ENCODE peak calls at places on chromosomes 12 and 14, in five cellular contexts. P is tibial artery; Z is cardiac muscle cell; I is CD8-positive, alpha-beta T cell; L is A549. A is an unnamed sample.

GRCh38 chr12:120846721-120847120 is 57.4 kb downstream of the SPPL3 start:
- DNase-seq in Z (no peak), L (no peak), P (no peak), I (no peak), A (no peak)

GRCh38 chr12:93841671-93842070 is 164.5 kb downstream of the CRADD start:
- DNase-seq in P (no peak), I (no peak), Z (no peak), L (no peak), A (no peak)

GRCh38 chr12:122072031-122072970 is 6.3 kb upstream of the MLXIP start:
- DNase-seq in I (no peak), L (peak), Z (peak), P (peak), A (no peak)

GRCh38 chr14:92914087-92914656 is 8.8 kb upstream of the CHGA start:
- DNase-seq in P (no peak), L (no peak), Z (peak), I (peak), A (peak)

GRCh38 chr12:69933115-69933552 is 108.1 kb downstream of the MYRFL start:
- DNase-seq in Z (peak), P (no peak), L (no peak), I (no peak), A (no peak)

GRCh38 chr12:115609356-115609755 is 668.1 kb downstream of the MED13L start:
- DNase-seq in I (no peak), L (no peak), P (no peak), Z (no peak), A (no peak)

GRCh38 chr14:35353409-35354172 is 51.0 kb downstream of the NFKBIA start:
- DNase-seq in I (no peak), P (no peak), L (no peak), Z (no peak), A (no peak)

GRCh38 chr14:52575858-52576257 is 23.2 kb downstream of the GPR137C start:
- DNase-seq in P (no peak), Z (no peak), L (no peak), I (no peak), A (no peak)

GRCh38 chr12:101229841-101230241 is 19.8 kb upstream of the SLC5A8 start:
- DNase-seq in L (no peak), I (no peak), P (no peak), Z (no peak), A (no peak)

GRCh38 chr12:7948585-7949264 is 12.7 kb upstream of the SLC2A3 start:
- DNase-seq in L (no peak), Z (no peak), P (no peak), I (no peak), A (no peak)

GRCh38 chr12:5487971-5488955 is 56.4 kb downstream of the NTF3 start:
- DNase-seq in Z (no peak), L (no peak), P (no peak), I (no peak), A (no peak)

GRCh38 chr14:91315844-91316267 is 71.4 kb upstream of the GPR68 start:
- DNase-seq in I (peak), P (no peak), L (no peak), Z (no peak), A (peak)

GRCh38 chr14:61477845-61478438 is 156.6 kb downstream of the PRKCH start:
- DNase-seq in Z (no peak), L (no peak), I (no peak), P (peak), A (no peak)

GRCh38 chr12:64884164-64884542 is 59.7 kb downstream of the TBC1D30 start:
- DNase-seq in I (no peak), Z (no peak), L (no peak), P (no peak), A (no peak)

GRCh38 chr12:45010051-45010450 is 40.8 kb downstream of the DBX2 start:
- DNase-seq in P (no peak), L (no peak), I (no peak), Z (no peak), A (no peak)

GRCh38 chr12:121278450-121279375 is 17.8 kb downstream of the CAMKK2 start:
- DNase-seq in L (no peak), Z (no peak), I (no peak), P (no peak), A (no peak)

GRCh38 chr14:20048202-20048601 is 11.6 kb upstream of the OR4L1 start:
- DNase-seq in I (no peak), L (no peak), Z (no peak), P (no peak), A (no peak)

GRCh38 chr14:65267856-65268255 is 144.7 kb upstream of the FUT8 start:
- DNase-seq in P (no peak), L (no peak), Z (no peak), I (no peak), A (no peak)

GRCh38 chr12:20350495-20350894 is 17.8 kb upstream of the PDE3A start:
- DNase-seq in P (no peak), I (no peak), L (no peak), Z (no peak), A (no peak)

GRCh38 chr12:68336754-68337343 is 4.7 kb upstream of the MDM1 start:
- DNase-seq in Z (no peak), I (no peak), L (no peak), P (no peak), A (no peak)

GRCh38 chr14:49485290-49485689 is 100.9 kb downstream of the RPS29 start:
- DNase-seq in L (no peak), I (no peak), Z (no peak), P (no peak), A (no peak)

GRCh38 chr14:96603350-96604255 is 101.4 kb downstream of the PAPOLA start:
- DNase-seq in P (no peak), I (no peak), L (no peak), Z (no peak), A (no peak)

GRCh38 chr14:73755434-73756014 is 41.3 kb upstream of the PNMA1 start:
- DNase-seq in P (no peak), Z (no peak), I (no peak), L (no peak), A (peak)

GRCh38 chr14:79571361-79571760 is 639.9 kb downstream of the DIO2 start:
- DNase-seq in I (no peak), L (no peak), P (no peak), Z (peak), A (no peak)

GRCh38 chr14:50676814-50677516 is 8.9 kb upstream of the SAV1 start:
- DNase-seq in L (no peak), P (no peak), Z (no peak), I (no peak), A (no peak)

GRCh38 chr14:90489306-90489705 is 92.5 kb downstream of the CALM1 start:
- DNase-seq in P (peak), Z (no peak), L (no peak), I (no peak), A (no peak)

GRCh38 chr14:61527325-61528100 is 167.8 kb upstream of the HIF1A start:
- DNase-seq in Z (no peak), L (peak), P (no peak), I (no peak), A (no peak)

GRCh38 chr14:32702571-32702970 is 236.1 kb upstream of the NPAS3 start:
- DNase-seq in I (no peak), Z (peak), P (peak), L (no peak), A (no peak)

GRCh38 chr14:51653096-51653814 is 1.5 kb downstream of the FRMD6 start:
- DNase-seq in I (no peak), L (peak), P (no peak), Z (peak), A (no peak)

DNA sequence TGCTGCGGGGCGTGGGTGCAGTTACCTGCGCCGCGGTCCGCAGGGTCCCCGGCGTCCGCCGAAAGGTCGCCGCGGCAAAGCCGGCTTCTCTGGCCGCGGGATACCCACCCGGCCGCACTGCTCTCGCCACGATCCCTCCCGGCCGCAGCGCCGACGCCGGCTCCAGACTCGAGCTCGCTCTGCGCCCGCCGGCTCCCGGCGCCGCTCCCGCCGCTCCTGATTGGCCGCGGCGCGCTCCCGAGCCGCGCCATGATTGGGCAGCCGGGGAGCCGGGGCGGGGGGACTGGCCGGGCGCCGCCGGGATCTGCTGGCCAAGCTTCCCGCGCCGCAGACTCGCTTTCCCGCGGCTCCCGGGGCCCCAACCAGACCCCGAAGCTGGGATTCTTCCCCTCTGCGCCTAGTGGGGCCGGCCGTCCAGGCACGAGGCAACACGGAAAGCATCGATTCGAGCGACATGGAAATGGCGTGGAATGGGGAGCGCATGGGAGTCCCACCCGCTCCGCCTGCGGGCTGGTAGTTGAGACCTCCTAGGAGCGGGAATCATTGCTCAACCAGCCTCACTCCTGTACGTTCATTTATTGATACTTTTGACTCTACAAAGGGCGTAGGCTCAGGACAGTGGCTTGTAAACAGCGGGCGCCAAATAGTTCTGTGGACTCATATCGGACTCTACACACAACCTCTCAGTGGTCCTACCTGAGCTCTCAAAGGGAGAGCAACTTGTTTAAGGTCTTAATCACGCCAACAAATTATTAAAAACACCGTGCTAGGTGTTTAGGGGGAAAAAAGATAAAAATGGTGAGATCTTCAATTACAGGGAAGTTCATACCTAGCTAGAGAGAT is 36.4 kb upstream of the STON2 start:
- DNase-seq in L (peak), I (peak), Z (peak), P (peak), A (peak)
- H3K4me3 ChIP-seq in L (peak), I (peak), Z (peak), P (peak), A (peak)

GRCh38 chr12:76156314-76156713 is 71.8 kb upstream of the NAP1L1 start:
- DNase-seq in Z (no peak), I (no peak), L (no peak), P (no peak), A (no peak)

GRCh38 chr12:76153616-76154015 is 69.1 kb upstream of the NAP1L1 start:
- DNase-seq in I (no peak), P (no peak), L (no peak), Z (no peak), A (no peak)

GRCh38 chr12:76155157-76155556 is 70.7 kb upstream of the NAP1L1 start:
- DNase-seq in P (no peak), Z (no peak), L (no peak), I (no peak), A (no peak)

DNA sequence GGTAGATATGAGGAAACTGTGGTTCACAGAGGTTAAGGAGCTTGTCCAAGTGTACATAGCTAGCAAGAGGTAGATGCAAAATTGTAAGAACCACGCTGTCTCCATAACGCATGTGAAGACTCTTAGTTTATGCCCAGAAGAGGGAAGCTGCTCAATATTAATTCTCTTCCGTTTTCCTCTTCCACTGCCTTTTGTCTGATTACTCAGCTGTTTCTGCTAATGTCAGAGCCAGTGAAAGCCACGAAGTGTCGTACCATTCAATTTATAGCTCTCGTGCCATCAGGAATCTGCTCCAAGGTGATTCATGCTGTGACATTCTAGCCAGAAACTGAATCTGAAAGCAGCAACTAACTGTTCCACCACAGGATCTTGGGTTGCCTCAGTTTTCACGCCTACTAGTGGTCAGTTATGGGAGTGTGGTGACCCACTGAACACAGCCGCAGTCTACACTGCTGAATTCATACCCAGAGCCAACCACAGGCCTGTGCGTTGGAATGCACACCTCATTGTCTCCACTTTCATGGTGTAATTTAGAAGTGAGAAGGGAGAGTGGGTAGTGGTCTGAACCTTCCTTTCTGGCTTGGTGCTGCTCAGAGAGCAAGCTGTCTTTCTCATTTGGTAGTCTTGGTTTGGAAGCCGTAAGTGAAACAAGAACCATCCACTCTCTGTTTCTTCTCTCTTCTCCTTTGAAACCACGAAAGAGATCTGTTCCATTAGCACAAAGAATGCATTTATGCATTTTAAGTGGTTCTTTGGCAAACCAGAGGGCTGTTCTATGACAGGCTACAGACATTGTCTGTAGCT is 74.2 kb upstream of the NAP1L1 start:
- DNase-seq in L (peak), P (no peak), I (peak), Z (peak), A (peak)
- H3K27ac ChIP-seq in L (no peak), P (no peak), I (no peak), Z (no peak), A (no peak)

DNA sequence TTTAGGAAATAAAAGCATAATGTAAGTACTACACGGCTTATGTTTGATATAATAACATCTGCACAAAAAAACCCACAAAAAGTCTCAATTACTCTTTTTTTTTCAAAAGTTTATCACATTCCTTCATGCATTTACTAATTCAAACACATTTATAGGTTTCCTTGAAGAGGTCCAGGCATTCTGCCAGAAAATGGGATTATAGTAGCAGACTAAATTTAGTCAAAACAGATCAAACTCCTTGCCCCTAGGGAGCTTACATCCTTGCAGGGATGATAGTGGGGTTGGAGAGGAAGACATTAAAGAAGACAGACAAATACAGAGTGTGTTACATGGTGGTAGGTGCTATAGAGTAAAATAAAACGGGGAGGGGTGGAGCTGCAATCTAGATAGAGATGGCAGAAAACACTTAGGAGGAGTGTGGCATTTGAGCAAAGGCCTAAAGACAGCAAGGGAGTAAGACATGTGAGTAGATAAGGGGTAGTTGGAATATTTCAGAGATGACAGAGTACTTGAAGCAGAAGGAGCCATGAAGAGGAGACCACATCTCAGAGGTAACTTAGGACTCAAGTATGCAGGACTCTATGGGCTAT is 266.9 kb downstream of the PPFIA2 start:
- DNase-seq in L (no peak), P (no peak), Z (peak), I (no peak), A (no peak)
- H3K4me3 ChIP-seq in L (no peak), P (no peak), Z (no peak), I (no peak), A (no peak)

GRCh38 chr14:94935901-94936300 is 166.0 kb upstream of the GSC start:
- DNase-seq in P (no peak), I (no peak), Z (peak), L (no peak), A (no peak)
- H3K27ac ChIP-seq in P (peak), I (no peak), Z (no peak), L (no peak), A (no peak)

DNA sequence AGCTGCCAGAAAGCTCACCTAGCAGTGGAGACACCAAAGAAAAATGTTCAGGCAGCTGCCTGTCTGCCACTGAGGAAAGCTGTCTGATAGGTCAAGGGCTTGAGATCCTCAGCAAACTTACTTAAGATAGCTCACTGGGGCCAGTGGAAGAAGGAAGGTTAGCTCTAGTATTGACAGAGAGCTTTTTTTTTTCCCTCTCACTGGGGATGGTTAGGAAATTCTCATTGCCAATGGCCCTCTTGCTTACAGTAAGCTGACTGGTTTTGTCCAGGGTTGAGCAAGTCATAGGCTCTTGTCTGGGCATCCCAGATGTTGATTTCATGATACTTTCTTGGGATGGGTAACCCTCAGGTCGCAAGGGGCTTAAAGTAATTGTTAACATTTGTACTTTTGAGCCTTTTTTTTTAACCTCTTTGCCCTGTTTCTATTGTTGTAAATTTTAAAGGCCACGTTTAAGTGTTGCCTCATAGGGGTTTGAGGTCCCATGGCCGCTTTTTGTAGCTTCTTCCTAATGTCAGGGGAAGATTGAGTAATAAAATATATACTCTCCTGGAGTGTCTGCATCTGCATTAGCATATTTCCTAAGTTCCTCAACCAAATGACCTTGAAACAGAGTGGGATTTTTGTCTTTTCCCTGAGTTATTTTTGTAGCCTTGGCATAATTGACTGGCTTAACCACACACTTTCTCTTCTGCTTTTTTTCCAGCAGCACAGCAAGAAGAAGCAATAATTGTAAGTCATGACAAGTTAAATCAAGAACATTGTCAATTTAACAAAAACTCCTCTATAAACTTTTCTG is 716.0 kb downstream of the LRFN5 start:
- DNase-seq in Z (no peak), P (no peak), I (no peak), L (no peak), A (no peak)
- H3K4me3 ChIP-seq in Z (no peak), P (no peak), I (no peak), L (no peak), A (no peak)

GRCh38 chr14:89325959-89326358 is 91.1 kb downstream of the FOXN3 start:
- DNase-seq in P (no peak), I (no peak), L (no peak), Z (no peak), A (no peak)

GRCh38 chr14:89324501-89325298 is 92.3 kb downstream of the FOXN3 start:
- DNase-seq in L (no peak), I (no peak), P (no peak), Z (no peak), A (peak)

GRCh38 chr14:89325299-89325883 is 91.6 kb downstream of the FOXN3 start:
- DNase-seq in L (no peak), P (no peak), Z (no peak), I (no peak), A (no peak)

GRCh38 chr14:89330236-89331002 is 86.6 kb downstream of the FOXN3 start:
- DNase-seq in I (no peak), Z (no peak), P (peak), L (no peak), A (no peak)

GRCh38 chr14:89327771-89328212 is 89.2 kb downstream of the FOXN3 start:
- DNase-seq in L (no peak), I (no peak), Z (no peak), P (no peak), A (no peak)
- H3K27ac ChIP-seq in L (no peak), I (no peak), Z (no peak), P (no peak), A (no peak)

DNA sequence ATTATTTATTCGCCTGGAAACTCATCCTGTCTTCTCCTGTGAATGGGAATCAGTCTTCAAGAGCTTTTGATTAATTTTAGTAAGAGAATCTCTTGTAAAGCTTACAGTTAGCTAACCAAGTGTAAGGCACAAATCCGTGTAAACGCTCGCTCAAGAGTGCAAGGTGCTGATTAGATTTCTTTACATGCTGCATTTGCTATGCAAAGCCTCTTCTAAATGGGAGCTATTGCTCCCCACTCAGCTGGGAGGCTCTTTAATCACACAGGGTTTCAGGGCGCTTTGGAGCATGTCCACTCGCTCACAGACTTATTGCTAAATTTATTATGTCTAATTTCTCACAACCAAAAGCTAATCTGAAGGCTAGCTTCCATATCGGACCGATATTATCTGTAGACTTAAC is 5.0 kb downstream of the FLRT2 start:
- DNase-seq in I (no peak), L (no peak), Z (no peak), P (no peak), A (no peak)
- H3K4me3 ChIP-seq in I (no peak), L (no peak), Z (peak), P (peak), A (no peak)

GRCh38 chr12:130499474-130499873 is 161.8 kb downstream of the PIWIL1 start:
- DNase-seq in I (no peak), P (no peak), L (no peak), Z (no peak), A (no peak)

GRCh38 chr12:130498589-130499385 is 161.1 kb downstream of the PIWIL1 start:
- DNase-seq in P (no peak), Z (no peak), I (no peak), L (no peak), A (no peak)

GRCh38 chr12:130496516-130497120 is 158.9 kb downstream of the PIWIL1 start:
- DNase-seq in L (no peak), P (no peak), Z (no peak), I (no peak), A (no peak)

GRCh38 chr12:130497991-130498390 is 160.3 kb downstream of the PIWIL1 start:
- DNase-seq in L (no peak), I (no peak), P (no peak), Z (no peak), A (no peak)

GRCh38 chr12:130497331-130497730 is 159.6 kb downstream of the PIWIL1 start:
- DNase-seq in P (no peak), L (no peak), I (no peak), Z (no peak), A (no peak)
- H3K27ac ChIP-seq in P (no peak), L (no peak), I (no peak), Z (no peak), A (no peak)

GRCh38 chr12:103964805-103965204 is 867 bp upstream of the TDG start:
- DNase-seq in P (no peak), L (no peak), Z (no peak), I (no peak), A (no peak)
- H3K4me3 ChIP-seq in P (peak), L (peak), Z (peak), I (peak), A (peak)